ENCODE peak calls at places on chromosomes 5 and 9, in five cellular contexts. C, H, O, Z and V are unnamed samples.

GRCh38 chr9:89775641-89776040 is 170.8 kb downstream of the GADD45G start:
- DNase-seq in C (no peak), Z (no peak), H (no peak), O (no peak), V (no peak)

GRCh38 chr9:137045294-137046093 is 483 bp downstream of the NPDC1 start:
- DNase-seq in O (no peak), C (no peak), H (no peak), Z (peak; percentile 34), V (no peak)

GRCh38 chr5:144582046-144582445 is 411.4 kb downstream of the KCTD16 start:
- DNase-seq in C (no peak), O (no peak), Z (no peak), H (no peak), V (no peak)

GRCh38 chr9:135098400-135099105 is 11.1 kb downstream of the OLFM1 start:
- DNase-seq in H (no peak), O (peak; percentile 27), Z (no peak), C (no peak), V (no peak)

GRCh38 chr5:132425009-132425937 is 55.8 kb downstream of the SLC22A5 start:
- DNase-seq in C (no peak), H (peak; percentile 71), Z (peak; percentile 92), O (no peak), V (no peak)

GRCh38 chr5:80237243-80237642 is 18.6 kb downstream of the SERINC5 start:
- DNase-seq in Z (no peak), C (no peak), H (no peak), O (no peak), V (no peak)

GRCh38 chr5:122129332-122129731 is at the start of gene ZNF474:
- DNase-seq in H (no peak), O (no peak), C (no peak), Z (peak; percentile 97), V (no peak)

GRCh38 chr9:95004452-95005275 is 278.2 kb downstream of the AOPEP start:
- DNase-seq in O (peak; percentile 73), H (peak; percentile 50), Z (no peak), C (peak; percentile 68), V (peak; percentile 78)

GRCh38 chr5:38537502-38537901 is 18.9 kb downstream of the LIFR start:
- DNase-seq in C (no peak), O (no peak), Z (no peak), H (no peak), V (no peak)

GRCh38 chr9:105994970-105995369 is 300.6 kb downstream of the TMEM38B start:
- DNase-seq in H (no peak), C (no peak), O (no peak), Z (peak; percentile 2), V (no peak)

GRCh38 chr5:113038714-113039113 is 62.1 kb downstream of the DCP2 start:
- DNase-seq in Z (peak; percentile 68), C (no peak), O (no peak), H (no peak), V (no peak)

GRCh38 chr9:114304416-114305188 is 18.3 kb upstream of the ORM1 start:
- DNase-seq in C (no peak), Z (no peak), O (peak; percentile 8), H (peak; percentile 29), V (peak; percentile 15)

GRCh38 chr9:99319048-99319447 is 97.0 kb downstream of the SEC61B start:
- DNase-seq in O (no peak), C (no peak), Z (no peak), H (no peak), V (no peak)

GRCh38 chr9:93133641-93134017 is 422 bp downstream of the NINJ1 start:
- DNase-seq in Z (peak; percentile 85), H (no peak), C (peak; percentile 75), O (peak; percentile 82), V (peak; percentile 85)

GRCh38 chr9:99824378-99825157 is 2.9 kb downstream of the NR4A3 start:
- DNase-seq in C (no peak), Z (no peak), H (peak; percentile 73), O (peak; percentile 29), V (peak; percentile 57)

GRCh38 chr5:56075361-56075760 is 80.6 kb upstream of the IL6ST start:
- DNase-seq in H (no peak), Z (peak; percentile 41), C (peak; percentile 44), O (no peak), V (no peak)

GRCh38 chr9:128551652-128552152 is 685 bp upstream of the SPTAN1 start:
- DNase-seq in O (no peak), C (no peak), Z (no peak), H (no peak), V (no peak)

GRCh38 chr9:93059097-93059959 is 827 bp downstream of the SUSD3 start:
- DNase-seq in C (no peak), Z (no peak), H (no peak), O (no peak), V (peak; percentile 67)

GRCh38 chr5:38607396-38607795 is 51.0 kb upstream of the LIFR start:
- DNase-seq in C (no peak), H (no peak), O (peak; percentile 26), Z (peak; percentile 97), V (no peak)

GRCh38 chr9:136806067-136806466 is 1.7 kb upstream of the RABL6 start:
- DNase-seq in O (no peak), H (no peak), C (peak; percentile 13), Z (no peak), V (no peak)

GRCh38 chr9:91820126-91820750 is 129.8 kb downstream of the ROR2 start:
- DNase-seq in O (no peak), Z (no peak), H (no peak), C (no peak), V (no peak)

GRCh38 chr5:67407979-67408378 is 211.4 kb upstream of the CD180 start:
- DNase-seq in C (no peak), Z (no peak), H (no peak), O (no peak), V (no peak)

GRCh38 chr5:171623107-171623506 is 162.5 kb upstream of the SMIM23 start:
- DNase-seq in Z (no peak), C (no peak), O (no peak), H (no peak), V (no peak)

GRCh38 chr9:15889555-15889954 is 336.7 kb downstream of the CCDC171 start:
- DNase-seq in O (no peak), Z (peak; percentile 83), C (no peak), H (no peak), V (no peak)

GRCh38 chr5:6473284-6473683 is 24.6 kb downstream of the UBE2QL1 start:
- DNase-seq in C (no peak), Z (no peak), H (no peak), O (no peak), V (no peak)

GRCh38 chr5:1058549-1058945 is 49.9 kb downstream of the NKD2 start:
- DNase-seq in Z (no peak), O (no peak), C (no peak), H (no peak), V (no peak)

GRCh38 chr9:105232207-105232606 is 12.2 kb upstream of the SLC44A1 start:
- DNase-seq in O (no peak), H (no peak), Z (no peak), C (no peak), V (no peak)

GRCh38 chr9:98805506-98806272 is 1.8 kb upstream of the GALNT12 start:
- DNase-seq in Z (peak; percentile 70), H (no peak), C (no peak), O (peak; percentile 0), V (no peak)

GRCh38 chr9:137140151-137141012 is 1.4 kb downstream of the GRIN1 start:
- DNase-seq in Z (no peak), H (no peak), O (no peak), C (no peak), V (no peak)

GRCh38 chr5:122755740-122756139 is 19.1 kb upstream of the SNX2 start:
- DNase-seq in C (no peak), O (no peak), Z (no peak), H (no peak), V (no peak)

GRCh38 chr9:131422241-131422792 is 28.4 kb downstream of the PRRC2B start:
- DNase-seq in H (no peak), Z (no peak), O (peak; percentile 39), C (peak; percentile 25), V (no peak)
- H3K4me1 ChIP-seq in H (peaks cover 75% of the 10 kb centered on the region), Z (peaks cover 48% of the 10 kb centered on the region), O (peaks cover 67% of the 10 kb centered on the region), C (peaks cover 88% of the 10 kb centered on the region), V (peaks cover 66% of the 10 kb centered on the region)

GRCh38 chr5:115579216-115579615 is 23.1 kb downstream of the TICAM2 start:
- DNase-seq in Z (no peak), H (no peak), O (no peak), C (no peak), V (no peak)
- H3K4me1 ChIP-seq in Z (peaks cover 38% of the 10 kb centered on the region), H (no peaks in the 10 kb centered on the region), O (no peaks in the 10 kb centered on the region), C (peaks cover 10% of the 10 kb centered on the region), V (no peaks in the 10 kb centered on the region)

DNA sequence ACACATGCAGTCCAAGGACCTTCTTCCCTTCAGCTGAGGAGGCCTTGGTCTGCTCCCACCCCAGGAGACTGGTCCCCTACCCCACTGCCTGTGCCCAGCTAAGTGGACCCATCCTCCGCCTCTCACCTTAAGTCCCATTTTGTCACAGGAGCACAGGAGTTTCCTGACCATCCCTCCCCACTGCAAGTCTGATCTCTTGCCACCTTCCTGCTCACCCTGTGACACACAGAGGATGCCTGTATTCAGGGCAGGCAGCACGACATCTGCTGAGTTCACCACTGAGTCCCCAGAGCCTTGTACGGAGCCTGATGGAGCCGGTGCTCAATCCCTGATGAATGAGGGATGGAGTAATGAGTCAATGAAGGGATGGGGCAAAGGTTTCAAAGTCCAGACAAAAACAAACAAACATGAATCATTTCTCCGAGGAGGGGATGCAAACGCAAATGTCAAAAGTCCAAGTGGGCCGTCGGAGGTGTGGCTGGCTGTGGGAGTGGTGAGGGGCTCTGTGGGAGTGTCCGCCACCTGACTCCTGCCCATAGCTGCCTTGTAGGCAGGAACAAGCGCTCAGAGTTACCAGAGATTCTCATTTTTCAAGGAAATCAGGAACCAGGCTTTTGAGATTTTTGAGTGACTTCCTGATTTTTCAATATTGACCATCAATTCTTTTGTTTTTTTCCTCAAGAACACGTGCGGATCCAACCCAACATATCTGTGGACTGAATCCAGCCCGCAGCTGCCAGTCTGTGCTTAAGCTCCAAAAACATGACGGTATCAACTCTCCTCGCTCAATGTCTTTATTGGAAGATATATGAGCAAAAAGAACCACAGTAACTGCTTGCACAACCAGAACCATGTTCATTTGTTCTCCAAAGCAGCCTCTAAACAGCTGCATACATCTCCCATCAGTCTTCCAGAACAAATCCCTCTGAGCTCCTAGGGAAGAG is 4.4 kb downstream of the RAPGEF1 start:
- DNase-seq in O (no peak), H (no peak), C (no peak), Z (no peak), V (no peak)
- H3K4me1 ChIP-seq in O (peaks cover 78% of the 10 kb centered on the region), H (peaks cover 83% of the 10 kb centered on the region), C (peaks cover 93% of the 10 kb centered on the region), Z (peaks cover 54% of the 10 kb centered on the region), V (peaks cover 83% of the 10 kb centered on the region)

GRCh38 chr9:72415948-72416347 is 50.9 kb upstream of the ZFAND5 start:
- DNase-seq in H (no peak), O (no peak), C (no peak), Z (no peak), V (no peak)
- H3K4me1 ChIP-seq in H (no peaks in the 10 kb centered on the region), O (no peaks in the 10 kb centered on the region), C (no peaks in the 10 kb centered on the region), Z (no peaks in the 10 kb centered on the region), V (no peaks in the 10 kb centered on the region)